ENCODE peak calls at places on chromosomes 3 and 15, in five cellular contexts. K is cardiac muscle cell, U is lung, T is AG09309, G is astrocyte of the cerebellum. A is an unnamed sample.

GRCh38 chr3:129036234-129037092 is 24.1 kb upstream of the GP9 start:
- DNase-seq in K (no peak), U (no peak), T (no peak), G (no peak), A (no peak)

GRCh38 chr15:81410318-81410753 is 36.3 kb upstream of the TMC3 start:
- DNase-seq in K (peak), U (peak), T (peak), G (peak), A (no peak)

GRCh38 chr3:195755391-195755790 is 34.6 kb downstream of the MUC20 start:
- DNase-seq in K (no peak), U (no peak), T (no peak), G (no peak), A (no peak)

GRCh38 chr3:10548997-10549396 is 43.6 kb upstream of the ATP2B2 start:
- DNase-seq in K (no peak), U (no peak), T (no peak), G (no peak), A (no peak)

GRCh38 chr15:70856884-70857546 is 3.1 kb upstream of the LARP6 start:
- DNase-seq in K (no peak), U (peak), T (peak), G (peak), A (no peak)

GRCh38 chr3:39150803-39151631 is 2.4 kb downstream of the CSRNP1 start:
- DNase-seq in K (peak), U (peak), T (peak), G (peak), A (peak)

GRCh38 chr3:55893045-55893664 is 406.0 kb upstream of the WNT5A start:
- DNase-seq in K (no peak), U (no peak), T (no peak), G (no peak), A (no peak)

GRCh38 chr3:184716652-184717607 is 5.1 kb upstream of the MAGEF1 start:
- DNase-seq in K (peak), U (peak), T (no peak), G (peak), A (no peak)

GRCh38 chr3:133206921-133207320 is 168.7 kb downstream of the TMEM108 start:
- DNase-seq in K (no peak), U (no peak), T (no peak), G (no peak), A (no peak)

GRCh38 chr3:183584914-183585280 is 29.4 kb upstream of the KLHL6 start:
- DNase-seq in K (no peak), U (no peak), T (no peak), G (no peak), A (no peak)

GRCh38 chr3:71372911-71373637 is 210.5 kb downstream of the FOXP1 start:
- DNase-seq in K (no peak), U (no peak), T (no peak), G (no peak), A (no peak)

DNA sequence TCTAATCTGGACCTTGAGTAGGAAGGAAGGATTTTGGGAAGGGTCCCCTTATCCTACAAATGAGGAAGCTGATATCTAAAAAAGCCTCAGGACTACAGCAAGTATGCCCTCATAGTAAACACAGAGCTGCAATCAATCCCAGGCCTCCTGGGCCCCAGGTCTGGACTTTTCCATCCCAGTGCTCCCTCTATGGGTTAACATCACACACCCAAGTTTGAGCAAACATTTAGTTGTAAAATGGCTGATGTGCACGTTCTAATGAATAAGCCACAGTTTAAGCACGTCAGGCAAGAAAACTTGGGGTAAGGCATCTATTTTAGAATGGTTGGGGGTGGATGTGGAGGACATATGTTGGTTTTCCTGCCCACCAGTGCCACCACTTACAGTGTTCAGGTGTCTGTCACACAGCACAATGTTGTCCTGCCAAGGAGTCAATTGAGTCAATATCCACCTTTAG is 44.3 kb upstream of the UBE2E1 start:
- DNase-seq in K (peak), U (no peak), T (no peak), G (no peak), A (no peak)
- TF ChIP-seq CTCF in K (peak), U (no peak), T (peak), G (peak), A (no peak)

GRCh38 chr15:72562878-72563277 is 88.7 kb downstream of the ARIH1 start:
- DNase-seq in K (no peak), U (no peak), T (no peak), G (no peak), A (no peak)

GRCh38 chr15:72566973-72567372 is 87.5 kb upstream of the GOLGA6B start:
- DNase-seq in K (no peak), U (no peak), T (no peak), G (no peak), A (no peak)
- TF ChIP-seq CTCF in K (no peak), U (no peak), T (no peak), G (no peak), A (no peak)

DNA sequence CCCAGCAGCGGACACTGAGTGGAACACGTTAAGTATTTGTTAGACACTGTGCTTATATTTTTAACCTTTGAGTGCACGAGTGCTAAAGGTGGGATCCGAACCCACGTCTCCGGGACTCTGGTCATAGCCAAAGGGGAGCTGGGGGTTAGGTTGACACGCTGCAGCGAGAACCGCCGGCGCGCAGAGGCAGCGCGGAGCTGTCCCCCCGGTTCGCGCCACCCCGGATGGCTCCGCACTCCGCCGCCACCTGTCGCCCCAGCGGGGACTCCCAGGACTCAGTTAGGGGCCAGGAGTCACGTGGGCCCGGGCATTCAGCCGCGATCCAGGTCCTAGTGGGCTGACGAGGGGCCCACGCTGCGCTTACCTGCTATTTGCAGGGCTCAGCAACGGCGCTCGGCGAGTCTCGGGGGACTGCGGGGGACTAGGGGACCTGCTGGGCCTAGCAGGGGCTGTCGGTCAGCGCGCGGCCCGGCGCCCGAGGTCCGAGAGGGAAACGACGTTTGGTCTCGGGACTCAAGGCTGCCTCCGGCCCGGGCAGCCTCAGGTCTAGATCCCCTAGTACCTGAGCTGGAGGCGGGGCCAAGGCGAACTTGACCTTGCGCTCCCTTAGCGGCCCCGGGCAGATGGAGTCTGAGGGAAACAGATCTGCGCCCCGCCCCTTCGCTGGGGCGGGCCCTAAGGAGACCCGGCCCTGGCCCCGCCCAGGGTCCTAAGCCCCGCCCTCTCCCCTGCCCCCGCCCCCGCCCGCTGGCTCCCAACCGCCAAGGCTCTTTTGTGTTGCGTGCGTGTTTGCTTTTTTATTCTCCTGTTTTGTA is at the start of gene NMNAT3:
- DNase-seq in K (peak), U (peak), T (no peak), G (peak), A (peak)
- TF ChIP-seq CTCF in K (no peak), U (no peak), T (no peak), G (no peak), A (no peak)

DNA sequence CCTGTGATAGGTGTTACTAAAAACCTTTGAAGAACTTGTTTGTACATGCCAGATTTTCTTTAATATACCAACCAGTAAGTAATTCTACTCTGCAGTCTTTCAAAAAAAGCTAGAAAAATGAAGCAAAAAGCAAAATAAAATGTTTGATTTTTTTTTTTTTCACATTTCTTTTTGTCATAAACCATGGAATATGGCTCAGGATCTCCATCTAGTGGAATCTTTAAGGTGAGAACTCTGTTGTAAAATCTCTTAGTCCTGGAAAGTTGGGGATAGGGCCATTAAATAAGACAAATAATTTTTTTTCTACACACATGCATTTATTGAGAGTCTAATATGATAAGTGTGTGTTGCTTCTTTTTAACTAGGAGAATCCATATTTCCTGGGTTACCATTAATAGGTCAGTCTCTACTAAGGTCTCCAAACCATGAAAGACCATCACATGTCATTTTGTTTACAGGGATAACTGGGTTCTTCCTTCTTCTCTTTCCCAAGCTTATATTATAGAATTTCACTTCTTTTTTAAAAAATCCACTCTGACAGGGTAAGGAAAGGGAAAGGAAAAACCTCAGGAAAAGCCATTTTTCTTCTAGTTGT is 84.6 kb downstream of the SLC9A9 start:
- DNase-seq in K (no peak), U (no peak), T (no peak), G (no peak), A (no peak)
- TF ChIP-seq CTCF in K (peak), U (no peak), T (peak), G (peak), A (no peak)

GRCh38 chr3:154018100-154018696 is 103.0 kb upstream of the ARHGEF26 start:
- DNase-seq in K (peak), U (no peak), T (no peak), G (no peak), A (no peak)
- TF ChIP-seq CTCF in K (peak), U (no peak), T (peak), G (peak), A (no peak)

GRCh38 chr15:40325188-40325587 is 1.7 kb downstream of the INAFM2 start:
- DNase-seq in K (no peak), U (no peak), T (no peak), G (no peak), A (no peak)

GRCh38 chr15:40327338-40327917 is 3.9 kb downstream of the INAFM2 start:
- DNase-seq in K (no peak), U (no peak), T (no peak), G (no peak), A (no peak)

GRCh38 chr15:40323239-40323952 is at the start of gene INAFM2:
- DNase-seq in K (peak), U (peak), T (peak), G (peak), A (peak)

GRCh38 chr15:40323953-40324937 is 753 bp downstream of the INAFM2 start:
- DNase-seq in K (no peak), U (no peak), T (no peak), G (no peak), A (peak)

GRCh38 chr15:40325700-40326099 is 2.2 kb downstream of the INAFM2 start:
- DNase-seq in K (no peak), U (no peak), T (no peak), G (no peak), A (no peak)
- TF ChIP-seq CTCF in K (no peak), U (no peak), T (no peak), G (no peak), A (no peak)

GRCh38 chr3:109098245-109098644 is 19.7 kb downstream of the MORC1 start:
- DNase-seq in K (peak), U (no peak), T (no peak), G (no peak), A (no peak)
- TF ChIP-seq CTCF in K (no peak), U (no peak), T (no peak), G (no peak), A (no peak)